ENCODE peak calls at places on chromosomes 12 and 14, in five cellular contexts. G is GM12878, Y is K562, J is H1, X is HepG2. D is an unnamed sample.

GRCh38 chr14:63203618-63204406 is 431 bp upstream of the RHOJ start:
- DNase-seq in G (no peak), Y (no peak), J (peak; percentile 50), X (peak; percentile 90), D (peak; percentile 25)

GRCh38 chr12:94171595-94171930 is 23.2 kb downstream of the PLXNC1 start:
- DNase-seq in G (no peak), Y (no peak), J (no peak), X (no peak), D (no peak)

GRCh38 chr14:77116194-77116817 is 18.2 kb downstream of the CIPC start:
- DNase-seq in G (no peak), Y (no peak), J (no peak), X (no peak), D (no peak)

GRCh38 chr12:11499802-11500201 is 104.4 kb upstream of the PRB2 start:
- DNase-seq in G (no peak), Y (no peak), J (no peak), X (no peak), D (no peak)

GRCh38 chr12:114984641-114985041 is 300.7 kb upstream of the TBX3 start:
- DNase-seq in G (no peak), Y (no peak), J (no peak), X (no peak), D (no peak)

GRCh38 chr12:118541945-118542344 is 165.6 kb downstream of the SUDS3 start:
- DNase-seq in G (no peak), Y (peak; percentile 45), J (no peak), X (no peak), D (no peak)

GRCh38 chr14:102776761-102777710 is at the start of gene TRAF3:
- DNase-seq in G (no peak), Y (peak; percentile 85), J (no peak), X (no peak), D (peak; percentile 48)

GRCh38 chr12:79998554-79998953 is 63.7 kb upstream of the PPP1R12A start:
- DNase-seq in G (no peak), Y (no peak), J (no peak), X (no peak), D (no peak)

GRCh38 chr14:103527408-103528157 is 1.4 kb upstream of the TRMT61A start:
- DNase-seq in G (peak; percentile 67), Y (no peak), J (no peak), X (no peak), D (no peak)

GRCh38 chr14:100383727-100384158 is 60.6 kb downstream of the SLC25A47 start:
- DNase-seq in G (no peak), Y (peak; percentile 61), J (peak; percentile 87), X (peak; percentile 58), D (peak; percentile 77)

GRCh38 chr12:50934981-50935807 is 17.1 kb upstream of the HIGD1C start:
- DNase-seq in G (no peak), Y (no peak), J (no peak), X (peak; percentile 57), D (no peak)

GRCh38 chr14:74647061-74647833 is 35.2 kb upstream of the LTBP2 start:
- DNase-seq in G (no peak), Y (no peak), J (no peak), X (no peak), D (no peak)

GRCh38 chr14:96038920-96039632 is at the start of gene C14orf132:
- DNase-seq in G (no peak), Y (peak; percentile 77), J (peak; percentile 80), X (no peak), D (peak; percentile 72)

GRCh38 chr14:53942970-53943750 is 13.5 kb downstream of the BMP4 start:
- DNase-seq in G (no peak), Y (no peak), J (no peak), X (peak; percentile 91), D (no peak)

GRCh38 chr14:99273724-99274345 is 1.8 kb upstream of the BCL11B start:
- DNase-seq in G (no peak), Y (no peak), J (peak; percentile 73), X (peak; percentile 14), D (peak; percentile 50)

GRCh38 chr14:76337619-76338545 is 38.1 kb upstream of the ESRRB start:
- DNase-seq in G (no peak), Y (no peak), J (no peak), X (no peak), D (no peak)

GRCh38 chr14:35866595-35867279 is 40.6 kb downstream of the BRMS1L start:
- DNase-seq in G (no peak), Y (no peak), J (no peak), X (no peak), D (no peak)

GRCh38 chr12:57243521-57244305 is 7.3 kb downstream of the STAC3 start:
- DNase-seq in G (no peak), Y (peak; percentile 76), J (peak; percentile 97), X (peak; percentile 54), D (peak; percentile 94)

GRCh38 chr12:22048351-22049041 is 2.5 kb downstream of the CMAS start:
- DNase-seq in G (no peak), Y (peak; percentile 17), J (no peak), X (no peak), D (no peak)

GRCh38 chr14:69863083-69863482 is 16.1 kb upstream of the SMOC1 start:
- DNase-seq in G (no peak), Y (no peak), J (no peak), X (peak; percentile 52), D (no peak)

GRCh38 chr14:95811813-95812212 is 64.8 kb upstream of the TUNAR start:
- DNase-seq in G (no peak), Y (no peak), J (no peak), X (no peak), D (no peak)

GRCh38 chr12:19967001-19967400 is 401.3 kb upstream of the PDE3A start:
- DNase-seq in G (no peak), Y (no peak), J (no peak), X (no peak), D (no peak)

GRCh38 chr12:19962192-19962591 is 406.1 kb upstream of the PDE3A start:
- DNase-seq in G (no peak), Y (no peak), J (no peak), X (no peak), D (no peak)

GRCh38 chr12:19965196-19966038 is 402.9 kb upstream of the PDE3A start:
- DNase-seq in G (no peak), Y (no peak), J (no peak), X (no peak), D (no peak)

GRCh38 chr12:19963972-19964371 is 404.4 kb upstream of the PDE3A start:
- DNase-seq in G (peak; percentile 13), Y (no peak), J (no peak), X (no peak), D (no peak)

GRCh38 chr12:19964549-19964948 is 403.8 kb upstream of the PDE3A start:
- DNase-seq in G (no peak), Y (no peak), J (no peak), X (no peak), D (no peak)
- TF ChIP-seq ATF2 in G (no peak), Y (no peak), J (no peak), X (no peak), D (no peak)

GRCh38 chr12:55700255-55701018 is 7.3 kb downstream of the ITGA7 start:
- DNase-seq in G (no peak), Y (no peak), J (no peak), X (no peak), D (no peak)
- TF ChIP-seq ATF2 in G (no peak), Y (no peak), J (no peak), X (no peak), D (no peak)

GRCh38 chr12:130552483-130552996 is 163.6 kb downstream of the RIMBP2 start:
- DNase-seq in G (no peak), Y (no peak), J (no peak), X (no peak), D (no peak)
- TF ChIP-seq ATF2 in G (no peak), Y (no peak), J (no peak), X (no peak), D (no peak)

GRCh38 chr12:53996188-53996885 is 3.6 kb upstream of the HOXC9 start:
- DNase-seq in G (no peak), Y (no peak), J (peak; percentile 67), X (no peak), D (no peak)
- TF ChIP-seq ATF2 in G (no peak), Y (no peak), J (no peak), X (no peak), D (no peak)

GRCh38 chr12:1966561-1967211 is 37.6 kb downstream of the DCP1B start:
- DNase-seq in G (no peak), Y (no peak), J (no peak), X (no peak), D (no peak)
- TF ChIP-seq ATF2 in G (no peak), Y (no peak), J (no peak), X (no peak), D (no peak)

DNA sequence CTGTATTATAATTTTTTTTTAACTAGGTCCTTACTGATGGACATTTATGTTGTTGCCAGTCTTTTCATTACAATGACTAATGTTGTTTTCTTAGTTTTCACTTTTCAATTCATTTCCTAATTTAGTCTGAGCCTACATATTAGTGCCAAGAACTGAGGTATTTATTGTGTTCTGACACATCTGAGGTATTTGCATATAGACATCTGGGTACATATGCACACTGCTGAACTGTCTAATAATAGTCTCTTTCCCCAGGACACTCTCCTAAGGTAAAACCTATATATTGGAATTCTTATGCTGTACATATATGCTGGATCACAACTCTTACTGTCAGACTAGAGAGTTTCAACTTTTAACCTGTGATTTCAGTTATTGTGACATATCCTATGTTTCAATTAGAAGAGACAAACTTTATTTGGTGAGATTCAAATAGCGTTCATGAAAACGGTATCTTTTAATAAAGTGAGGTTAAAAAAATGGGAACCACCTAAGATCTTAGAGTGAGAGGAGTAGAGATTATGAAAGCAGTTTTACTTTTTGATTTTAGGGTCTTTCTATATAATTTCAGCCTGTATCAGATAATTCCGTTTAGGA is 263.2 kb downstream of the RAD51B start:
- DNase-seq in G (no peak), Y (no peak), J (no peak), X (no peak), D (no peak)
- TF ChIP-seq ATF2 in G (no peak), Y (no peak), J (no peak), X (no peak), D (no peak)

D was measured in WTC11.